ENCODE peak calls at places on chromosome 17, in nine cellular contexts. One of them, this sample, is unnamed.

GRCh38 chr17:74181341-74181740 is 22.1 kb upstream of the RPL38 start:
- DNase-seq in AG04450: no peak
- DNase-seq in psoas muscle: no peak
- DNase-seq in CD4-positive, alpha-beta memory T cell: no peak
- DNase-seq in endodermal cell: no peak
- DNase-seq in breast epithelium: no peak
- DNase-seq in astrocyte of the cerebellum: no peak
- DNase-seq in K562: no peak
- DNase-seq in adrenal gland: no peak
- DNase-seq in this sample: no peak

GRCh38 chr17:31373150-31374082 is 18.1 kb upstream of the RAB11FIP4 start:
- DNase-seq in AG04450: peak
- DNase-seq in psoas muscle: no peak
- DNase-seq in CD4-positive, alpha-beta memory T cell: peak
- DNase-seq in endodermal cell: no peak
- DNase-seq in breast epithelium: no peak
- DNase-seq in astrocyte of the cerebellum: peak
- DNase-seq in K562: peak
- DNase-seq in adrenal gland: no peak
- DNase-seq in this sample: peak

GRCh38 chr17:14197582-14197981 is 39.1 kb downstream of the CDRT15 start:
- DNase-seq in AG04450: no peak
- DNase-seq in psoas muscle: no peak
- DNase-seq in CD4-positive, alpha-beta memory T cell: no peak
- DNase-seq in endodermal cell: no peak
- DNase-seq in breast epithelium: no peak
- DNase-seq in astrocyte of the cerebellum: no peak
- DNase-seq in K562: no peak
- DNase-seq in adrenal gland: no peak
- DNase-seq in this sample: no peak

GRCh38 chr17:7017827-7018200 is 5.0 kb upstream of the BCL6B start:
- DNase-seq in AG04450: no peak
- DNase-seq in psoas muscle: no peak
- DNase-seq in CD4-positive, alpha-beta memory T cell: no peak
- DNase-seq in endodermal cell: peak
- DNase-seq in breast epithelium: no peak
- DNase-seq in astrocyte of the cerebellum: no peak
- DNase-seq in K562: no peak
- DNase-seq in adrenal gland: no peak
- DNase-seq in this sample: no peak

GRCh38 chr17:42979511-42980273 is at the start of gene PTGES3L:
- DNase-seq in AG04450: no peak
- DNase-seq in psoas muscle: peak
- DNase-seq in CD4-positive, alpha-beta memory T cell: no peak
- DNase-seq in endodermal cell: peak
- DNase-seq in breast epithelium: no peak
- DNase-seq in astrocyte of the cerebellum: no peak
- DNase-seq in K562: peak
- DNase-seq in adrenal gland: no peak
- DNase-seq in this sample: peak

GRCh38 chr17:15659663-15660062 is 24.4 kb downstream of the TRIM16 start:
- DNase-seq in AG04450: no peak
- DNase-seq in psoas muscle: no peak
- DNase-seq in CD4-positive, alpha-beta memory T cell: no peak
- DNase-seq in endodermal cell: peak
- DNase-seq in breast epithelium: peak
- DNase-seq in astrocyte of the cerebellum: no peak
- DNase-seq in K562: no peak
- DNase-seq in adrenal gland: no peak
- DNase-seq in this sample: no peak

GRCh38 chr17:34254651-34255380 is at the start of gene CCL2:
- DNase-seq in AG04450: peak
- DNase-seq in psoas muscle: peak
- DNase-seq in CD4-positive, alpha-beta memory T cell: no peak
- DNase-seq in endodermal cell: peak
- DNase-seq in breast epithelium: peak
- DNase-seq in astrocyte of the cerebellum: no peak
- DNase-seq in K562: peak
- DNase-seq in adrenal gland: no peak
- DNase-seq in this sample: no peak

GRCh38 chr17:44915727-44916058 is 393 bp upstream of the GFAP start:
- DNase-seq in AG04450: no peak
- DNase-seq in psoas muscle: no peak
- DNase-seq in CD4-positive, alpha-beta memory T cell: no peak
- DNase-seq in endodermal cell: no peak
- DNase-seq in breast epithelium: no peak
- DNase-seq in astrocyte of the cerebellum: no peak
- DNase-seq in K562: no peak
- DNase-seq in adrenal gland: no peak
- DNase-seq in this sample: no peak

GRCh38 chr17:2240541-2240940 is 63.0 kb downstream of the SMG6 start:
- DNase-seq in AG04450: no peak
- DNase-seq in psoas muscle: no peak
- DNase-seq in CD4-positive, alpha-beta memory T cell: no peak
- DNase-seq in endodermal cell: no peak
- DNase-seq in breast epithelium: no peak
- DNase-seq in astrocyte of the cerebellum: no peak
- DNase-seq in K562: no peak
- DNase-seq in adrenal gland: no peak
- DNase-seq in this sample: no peak

GRCh38 chr17:1060991-1061390 is 64.1 kb downstream of the TIMM22 start:
- DNase-seq in AG04450: peak
- DNase-seq in psoas muscle: peak
- DNase-seq in CD4-positive, alpha-beta memory T cell: no peak
- DNase-seq in endodermal cell: no peak
- DNase-seq in breast epithelium: peak
- DNase-seq in astrocyte of the cerebellum: peak
- DNase-seq in K562: no peak
- DNase-seq in adrenal gland: peak
- DNase-seq in this sample: no peak

GRCh38 chr17:33778505-33779398 is 476.3 kb upstream of the CCL2 start:
- DNase-seq in AG04450: peak
- DNase-seq in psoas muscle: no peak
- DNase-seq in CD4-positive, alpha-beta memory T cell: peak
- DNase-seq in endodermal cell: peak
- DNase-seq in breast epithelium: peak
- DNase-seq in astrocyte of the cerebellum: peak
- DNase-seq in K562: peak
- DNase-seq in adrenal gland: peak
- DNase-seq in this sample: peak

GRCh38 chr17:64262422-64263260 is at the start of gene TEX2:
- DNase-seq in AG04450: no peak
- DNase-seq in psoas muscle: peak
- DNase-seq in CD4-positive, alpha-beta memory T cell: peak
- DNase-seq in endodermal cell: peak
- DNase-seq in breast epithelium: peak
- DNase-seq in astrocyte of the cerebellum: no peak
- DNase-seq in K562: peak
- DNase-seq in adrenal gland: peak
- DNase-seq in this sample: peak

GRCh38 chr17:62827722-62828498 is 19.8 kb upstream of the MARCHF10 start:
- DNase-seq in AG04450: no peak
- DNase-seq in psoas muscle: no peak
- DNase-seq in CD4-positive, alpha-beta memory T cell: no peak
- DNase-seq in endodermal cell: no peak
- DNase-seq in breast epithelium: no peak
- DNase-seq in astrocyte of the cerebellum: no peak
- DNase-seq in K562: no peak
- DNase-seq in adrenal gland: no peak
- DNase-seq in this sample: no peak

GRCh38 chr17:82270651-82271050 is 2.8 kb downstream of the CSNK1D start:
- DNase-seq in AG04450: no peak
- DNase-seq in psoas muscle: no peak
- DNase-seq in CD4-positive, alpha-beta memory T cell: no peak
- DNase-seq in endodermal cell: no peak
- DNase-seq in breast epithelium: no peak
- DNase-seq in astrocyte of the cerebellum: no peak
- DNase-seq in K562: no peak
- DNase-seq in adrenal gland: no peak
- DNase-seq in this sample: no peak
- H3K4me3 ChIP-seq in AG04450: no peak
- H3K4me3 ChIP-seq in psoas muscle: peak
- H3K4me3 ChIP-seq in CD4-positive, alpha-beta memory T cell: no peak
- H3K4me3 ChIP-seq in endodermal cell: peak
- H3K4me3 ChIP-seq in breast epithelium: no peak
- H3K4me3 ChIP-seq in astrocyte of the cerebellum: no peak
- H3K4me3 ChIP-seq in K562: no peak
- H3K4me3 ChIP-seq in adrenal gland: no peak
- H3K4me3 ChIP-seq in this sample: no peak

DNA sequence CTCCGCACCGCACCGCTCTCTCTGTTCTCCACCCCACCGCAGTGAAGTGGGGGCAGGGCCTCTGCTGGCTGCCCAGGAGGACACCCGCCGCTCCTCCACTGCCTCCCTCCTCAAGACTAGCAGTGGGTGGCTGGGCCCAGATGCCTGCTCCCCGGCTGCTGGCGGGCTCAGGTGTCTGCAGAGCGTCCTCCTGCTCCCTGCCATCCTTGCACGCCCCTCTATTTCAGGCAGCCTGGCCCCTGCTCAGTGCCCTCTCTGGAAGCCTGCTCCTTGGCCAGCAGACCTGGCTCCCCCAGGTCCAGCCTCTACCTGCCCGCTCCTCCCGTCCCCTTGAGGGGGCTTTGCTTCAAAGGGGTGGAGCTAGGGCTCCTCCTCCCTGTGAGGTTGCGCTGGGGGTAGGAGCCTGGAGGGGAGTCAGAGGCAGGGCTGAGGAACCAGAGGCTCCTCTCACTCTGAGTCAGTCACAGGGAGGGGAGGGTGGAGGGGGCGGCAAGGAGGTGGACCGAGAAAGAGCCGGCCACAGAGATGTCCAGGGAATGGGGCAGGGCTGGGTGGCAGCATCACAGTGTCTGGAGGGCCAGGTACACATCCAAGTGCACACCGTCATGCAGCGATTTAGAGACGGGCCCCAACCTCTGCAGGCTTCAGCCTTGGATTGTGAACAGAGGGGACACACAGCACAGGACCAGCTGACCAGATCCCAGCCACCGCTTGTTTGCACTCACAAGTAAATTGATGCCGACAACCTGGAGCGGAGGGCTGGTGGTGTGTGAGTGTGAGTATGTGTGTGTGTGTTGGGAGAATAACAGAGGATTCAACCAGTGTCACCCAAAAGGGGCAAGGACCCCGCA is 9.8 kb upstream of the TMEM92 start:
- DNase-seq in AG04450: no peak
- DNase-seq in psoas muscle: no peak
- DNase-seq in CD4-positive, alpha-beta memory T cell: no peak
- DNase-seq in endodermal cell: peak
- DNase-seq in breast epithelium: no peak
- DNase-seq in astrocyte of the cerebellum: no peak
- DNase-seq in K562: peak
- DNase-seq in adrenal gland: no peak
- DNase-seq in this sample: peak
- H3K4me3 ChIP-seq in AG04450: no peak
- H3K4me3 ChIP-seq in psoas muscle: no peak
- H3K4me3 ChIP-seq in CD4-positive, alpha-beta memory T cell: no peak
- H3K4me3 ChIP-seq in endodermal cell: no peak
- H3K4me3 ChIP-seq in breast epithelium: no peak
- H3K4me3 ChIP-seq in astrocyte of the cerebellum: no peak
- H3K4me3 ChIP-seq in K562: no peak
- H3K4me3 ChIP-seq in adrenal gland: no peak
- H3K4me3 ChIP-seq in this sample: no peak

GRCh38 chr17:58326609-58327341 is 1.8 kb downstream of the TSPOAP1 start:
- DNase-seq in AG04450: no peak
- DNase-seq in psoas muscle: no peak
- DNase-seq in CD4-positive, alpha-beta memory T cell: no peak
- DNase-seq in endodermal cell: no peak
- DNase-seq in breast epithelium: no peak
- DNase-seq in astrocyte of the cerebellum: no peak
- DNase-seq in K562: no peak
- DNase-seq in adrenal gland: no peak
- DNase-seq in this sample: no peak

GRCh38 chr17:58329808-58330543 is 1.4 kb upstream of the TSPOAP1 start:
- DNase-seq in AG04450: no peak
- DNase-seq in psoas muscle: no peak
- DNase-seq in CD4-positive, alpha-beta memory T cell: no peak
- DNase-seq in endodermal cell: no peak
- DNase-seq in breast epithelium: no peak
- DNase-seq in astrocyte of the cerebellum: no peak
- DNase-seq in K562: no peak
- DNase-seq in adrenal gland: no peak
- DNase-seq in this sample: peak

GRCh38 chr17:58329035-58329807 is 626 bp upstream of the TSPOAP1 start:
- DNase-seq in AG04450: no peak
- DNase-seq in psoas muscle: no peak
- DNase-seq in CD4-positive, alpha-beta memory T cell: peak
- DNase-seq in endodermal cell: no peak
- DNase-seq in breast epithelium: no peak
- DNase-seq in astrocyte of the cerebellum: no peak
- DNase-seq in K562: peak
- DNase-seq in adrenal gland: no peak
- DNase-seq in this sample: peak

GRCh38 chr17:58327363-58328194 is 1.0 kb downstream of the TSPOAP1 start:
- DNase-seq in AG04450: no peak
- DNase-seq in psoas muscle: no peak
- DNase-seq in CD4-positive, alpha-beta memory T cell: no peak
- DNase-seq in endodermal cell: no peak
- DNase-seq in breast epithelium: no peak
- DNase-seq in astrocyte of the cerebellum: no peak
- DNase-seq in K562: no peak
- DNase-seq in adrenal gland: no peak
- DNase-seq in this sample: no peak

DNA sequence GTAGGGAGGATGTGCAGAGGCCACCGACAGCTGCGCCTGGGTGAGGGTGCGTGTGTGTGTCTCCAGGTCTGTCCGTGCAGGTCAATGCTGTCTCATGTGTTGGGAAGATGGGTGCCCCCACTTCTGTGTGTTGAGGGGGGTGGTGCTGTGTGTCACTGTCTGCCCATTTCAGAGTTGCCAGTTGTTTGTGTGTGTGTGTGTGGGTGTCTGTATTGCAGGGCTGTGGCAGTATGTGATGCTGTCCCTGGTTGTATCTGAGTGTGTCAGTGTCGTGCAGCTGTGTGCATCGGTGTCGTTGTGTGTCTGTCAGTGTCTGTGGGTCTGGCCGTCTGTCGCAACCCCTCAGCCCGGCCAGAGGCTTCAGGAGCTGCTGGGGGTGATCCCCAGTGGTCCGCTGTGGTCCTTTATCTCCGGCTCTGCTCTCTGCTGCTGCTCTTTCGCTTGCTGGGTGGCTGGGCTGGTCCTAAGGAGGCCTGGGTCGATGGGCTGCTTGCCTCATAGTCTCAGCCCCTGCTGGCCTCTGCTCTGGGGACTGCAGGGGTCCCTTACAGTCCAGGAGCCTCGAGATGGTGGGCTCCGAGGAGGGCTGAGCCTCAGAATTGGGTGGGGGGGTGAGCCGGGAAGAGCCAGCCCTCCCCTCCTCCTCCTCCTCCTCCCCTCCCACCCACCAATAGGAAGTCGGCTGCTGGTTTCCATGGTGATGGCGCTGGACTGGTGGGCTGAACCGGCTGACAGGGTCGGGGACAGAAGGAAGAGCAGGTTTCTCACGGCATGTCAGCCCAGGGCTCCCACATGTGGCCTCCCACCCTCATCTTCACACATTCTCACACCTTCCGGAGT is at the start of gene TSPOAP1:
- DNase-seq in AG04450: no peak
- DNase-seq in psoas muscle: no peak
- DNase-seq in CD4-positive, alpha-beta memory T cell: peak
- DNase-seq in endodermal cell: peak
- DNase-seq in breast epithelium: no peak
- DNase-seq in astrocyte of the cerebellum: no peak
- DNase-seq in K562: peak
- DNase-seq in adrenal gland: no peak
- DNase-seq in this sample: peak
- H3K4me3 ChIP-seq in AG04450: no peak
- H3K4me3 ChIP-seq in psoas muscle: no peak
- H3K4me3 ChIP-seq in CD4-positive, alpha-beta memory T cell: peak
- H3K4me3 ChIP-seq in endodermal cell: no peak
- H3K4me3 ChIP-seq in breast epithelium: no peak
- H3K4me3 ChIP-seq in astrocyte of the cerebellum: no peak
- H3K4me3 ChIP-seq in K562: peak
- H3K4me3 ChIP-seq in adrenal gland: no peak
- H3K4me3 ChIP-seq in this sample: peak

GRCh38 chr17:68178831-68179230 is 69.0 kb upstream of the AMZ2 start:
- DNase-seq in AG04450: no peak
- DNase-seq in psoas muscle: no peak
- DNase-seq in CD4-positive, alpha-beta memory T cell: no peak
- DNase-seq in endodermal cell: peak
- DNase-seq in breast epithelium: no peak
- DNase-seq in astrocyte of the cerebellum: no peak
- DNase-seq in K562: no peak
- DNase-seq in adrenal gland: no peak
- DNase-seq in this sample: no peak
- H3K4me3 ChIP-seq in AG04450: no peak
- H3K4me3 ChIP-seq in psoas muscle: no peak
- H3K4me3 ChIP-seq in CD4-positive, alpha-beta memory T cell: no peak
- H3K4me3 ChIP-seq in endodermal cell: no peak
- H3K4me3 ChIP-seq in breast epithelium: no peak
- H3K4me3 ChIP-seq in astrocyte of the cerebellum: no peak
- H3K4me3 ChIP-seq in K562: no peak
- H3K4me3 ChIP-seq in adrenal gland: no peak
- H3K4me3 ChIP-seq in this sample: no peak